ENCODE peak calls at places on chromosomes 1 and 21, in ten cellular contexts. M, E, L, O, T, R, Q, H, Y and F are unnamed samples.

GRCh38 chr1:229594227-229595008 is 31.5 kb downstream of the TAF5L start:
- DNase-seq in M (no peak), E (no peak), L (no peak), O (no peak), T (no peak), R (no peak), Q (no peak), H (no peak), Y (no peak), F (no peak)

GRCh38 chr1:224498574-224499170 is 64.1 kb upstream of the WDR26 start:
- DNase-seq in M (no peak), E (peak), L (peak), O (peak), T (no peak), R (no peak), Q (no peak), H (peak), Y (no peak), F (no peak)

GRCh38 chr1:202274611-202275010 is 67.1 kb downstream of the UBE2T start:
- DNase-seq in M (no peak), E (peak), L (peak), O (no peak), T (no peak), R (no peak), Q (no peak), H (peak), Y (no peak), F (no peak)

GRCh38 chr21:34522284-34522683 is 10.3 kb upstream of the KCNE1 start:
- DNase-seq in M (no peak), E (no peak), L (no peak), O (no peak), T (no peak), R (no peak), Q (no peak), H (no peak), Y (no peak), F (no peak)

GRCh38 chr1:16915627-16915973 is 6.1 kb upstream of the CROCC start:
- DNase-seq in M (no peak), E (no peak), L (peak), O (no peak), T (no peak), R (peak), Q (no peak), H (no peak), Y (no peak), F (no peak)

GRCh38 chr1:156998840-156999239 is 46.7 kb downstream of the ARHGEF11 start:
- DNase-seq in M (no peak), E (no peak), L (no peak), O (no peak), T (no peak), R (no peak), Q (no peak), H (no peak), Y (no peak), F (no peak)

GRCh38 chr21:42309753-42310213 is 5.4 kb downstream of the TFF3 start:
- DNase-seq in M (no peak), E (peak), L (peak), O (no peak), T (no peak), R (peak), Q (no peak), H (peak), Y (peak), F (peak)

GRCh38 chr1:29439615-29440014 is 203.3 kb downstream of the PTPRU start:
- DNase-seq in M (no peak), E (no peak), L (no peak), O (no peak), T (no peak), R (no peak), Q (no peak), H (no peak), Y (no peak), F (no peak)

GRCh38 chr1:11455925-11456580 is 22.9 kb upstream of the DISP3 start:
- DNase-seq in M (no peak), E (no peak), L (no peak), O (no peak), T (no peak), R (no peak), Q (no peak), H (no peak), Y (no peak), F (no peak)

GRCh38 chr1:62687421-62687902 is 724 bp downstream of the DOCK7 start:
- DNase-seq in M (no peak), E (peak), L (no peak), O (peak), T (no peak), R (peak), Q (peak), H (peak), Y (peak), F (peak)

GRCh38 chr1:36948147-36948546 is 86.2 kb downstream of the GRIK3 start:
- DNase-seq in M (no peak), E (no peak), L (no peak), O (no peak), T (no peak), R (no peak), Q (no peak), H (no peak), Y (no peak), F (no peak)

GRCh38 chr1:87115317-87115885 is 201.0 kb downstream of the HS2ST1 start:
- DNase-seq in M (no peak), E (peak), L (no peak), O (peak), T (no peak), R (no peak), Q (no peak), H (no peak), Y (no peak), F (no peak)

GRCh38 chr1:73765551-73766233 is 432.3 kb downstream of the LRRIQ3 start:
- DNase-seq in M (no peak), E (no peak), L (no peak), O (no peak), T (no peak), R (no peak), Q (no peak), H (no peak), Y (no peak), F (no peak)

GRCh38 chr1:75174031-75174760 is 40.0 kb downstream of the LHX8 start:
- DNase-seq in M (no peak), E (no peak), L (no peak), O (no peak), T (no peak), R (no peak), Q (no peak), H (no peak), Y (no peak), F (no peak)

GRCh38 chr1:238517710-238518109 is 627.0 kb upstream of the ZP4 start:
- DNase-seq in M (no peak), E (no peak), L (no peak), O (no peak), T (no peak), R (no peak), Q (no peak), H (no peak), Y (no peak), F (no peak)

GRCh38 chr1:198678301-198678836 is 39.5 kb downstream of the PTPRC start:
- DNase-seq in M (no peak), E (no peak), L (no peak), O (peak), T (no peak), R (no peak), Q (no peak), H (no peak), Y (no peak), F (peak)

GRCh38 chr1:204712718-204713430 is 27.3 kb upstream of the LRRN2 start:
- DNase-seq in M (no peak), E (no peak), L (no peak), O (no peak), T (no peak), R (no peak), Q (no peak), H (no peak), Y (no peak), F (no peak)

DNA sequence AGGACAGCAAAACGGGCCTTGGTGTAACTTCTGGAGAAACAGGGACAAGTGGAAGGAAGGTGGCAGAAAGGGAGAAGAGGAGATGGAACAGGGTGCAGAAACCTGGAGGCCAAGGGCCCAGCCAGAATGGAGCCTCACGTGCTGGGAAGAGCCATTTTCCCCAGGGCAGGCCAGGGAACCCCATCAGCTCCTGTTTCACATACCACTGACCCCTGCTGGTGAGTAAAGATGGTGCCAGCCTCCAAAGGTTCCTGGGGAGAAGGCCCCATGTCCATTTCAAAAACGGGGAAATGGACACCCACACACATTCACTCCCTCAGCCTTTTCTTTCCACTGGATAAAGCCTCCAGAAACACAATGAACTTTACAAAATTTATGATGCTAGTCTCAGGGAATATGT is 57.6 kb upstream of the JUN start:
- DNase-seq in M (no peak), E (no peak), L (peak), O (no peak), T (no peak), R (no peak), Q (no peak), H (no peak), Y (no peak), F (no peak)
- H3K27ac ChIP-seq in M (no peak), E (no peak), L (no peak), O (no peak), T (no peak), R (no peak), Q (no peak), H (no peak), Y (no peak), F (no peak)

GRCh38 chr1:6441586-6441985 is 17.0 kb downstream of the ESPN start:
- DNase-seq in M (no peak), E (no peak), L (no peak), O (no peak), T (no peak), R (peak), Q (no peak), H (no peak), Y (no peak), F (no peak)

GRCh38 chr1:6443339-6444115 is 19.0 kb downstream of the ESPN start:
- DNase-seq in M (no peak), E (no peak), L (no peak), O (no peak), T (no peak), R (no peak), Q (no peak), H (no peak), Y (no peak), F (no peak)

GRCh38 chr1:6445062-6445763 is 20.6 kb downstream of the ESPN start:
- DNase-seq in M (no peak), E (peak), L (peak), O (peak), T (no peak), R (peak), Q (peak), H (peak), Y (peak), F (peak)

GRCh38 chr1:6446665-6447015 is 19.3 kb downstream of the TNFRSF25 start:
- DNase-seq in M (no peak), E (no peak), L (no peak), O (no peak), T (no peak), R (peak), Q (no peak), H (no peak), Y (no peak), F (no peak)

GRCh38 chr1:6444377-6444776 is 19.8 kb downstream of the ESPN start:
- DNase-seq in M (no peak), E (no peak), L (no peak), O (no peak), T (no peak), R (peak), Q (no peak), H (no peak), Y (no peak), F (no peak)
- TF ChIP-seq CTCF in M (no peak), E (no peak), L (no peak), O (no peak), T (no peak), R (no peak), Q (no peak), H (no peak), Y (no peak), F (no peak)

DNA sequence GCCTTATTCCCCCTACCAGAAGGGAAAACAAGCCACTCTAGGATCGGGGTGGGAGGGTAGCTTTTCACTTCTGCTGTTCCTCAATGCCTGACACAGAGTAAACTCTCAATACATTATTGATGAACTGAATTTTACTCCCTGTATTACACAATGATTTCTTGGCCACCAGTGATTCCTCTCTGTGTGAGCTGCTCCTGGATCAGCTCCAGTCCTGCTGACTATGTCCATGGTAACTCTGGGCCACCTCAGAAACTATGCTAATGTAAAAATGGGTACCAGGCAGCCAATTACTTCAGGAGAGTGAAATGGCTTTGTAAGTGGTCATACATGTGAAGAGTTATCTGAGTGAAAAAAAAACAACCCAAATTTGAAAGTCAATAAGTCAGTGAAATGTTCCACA is 311.1 kb downstream of the KCNH1 start:
- DNase-seq in M (no peak), E (no peak), L (no peak), O (no peak), T (no peak), R (no peak), Q (no peak), H (no peak), Y (no peak), F (no peak)
- H3K27ac ChIP-seq in M (no peak), E (no peak), L (no peak), O (no peak), T (no peak), R (no peak), Q (no peak), H (no peak), Y (no peak), F (no peak)

GRCh38 chr1:15526490-15527339 is at the start of gene DNAJC16:
- DNase-seq in M (peak), E (peak), L (peak), O (peak), T (peak), R (peak), Q (peak), H (peak), Y (peak), F (peak)
- TF ChIP-seq CTCF in M (no peak), E (peak), L (peak), O (no peak), T (peak), R (no peak), Q (no peak), H (peak), Y (peak), F (no peak)

GRCh38 chr1:54337928-54338327 is 68.3 kb downstream of the SSBP3 start:
- DNase-seq in M (no peak), E (peak), L (no peak), O (no peak), T (no peak), R (no peak), Q (no peak), H (no peak), Y (no peak), F (no peak)

GRCh38 chr1:54335396-54336056 is 70.7 kb downstream of the SSBP3 start:
- DNase-seq in M (peak), E (peak), L (no peak), O (peak), T (no peak), R (no peak), Q (peak), H (peak), Y (no peak), F (no peak)

GRCh38 chr1:54336121-54336520 is 70.1 kb downstream of the SSBP3 start:
- DNase-seq in M (no peak), E (no peak), L (no peak), O (no peak), T (no peak), R (no peak), Q (no peak), H (no peak), Y (no peak), F (no peak)

GRCh38 chr1:54338479-54338878 is 67.7 kb downstream of the SSBP3 start:
- DNase-seq in M (no peak), E (peak), L (no peak), O (no peak), T (no peak), R (no peak), Q (no peak), H (no peak), Y (no peak), F (no peak)

GRCh38 chr1:54337034-54337433 is 69.2 kb downstream of the SSBP3 start:
- DNase-seq in M (no peak), E (no peak), L (no peak), O (no peak), T (no peak), R (no peak), Q (no peak), H (no peak), Y (no peak), F (no peak)
- H3K27ac ChIP-seq in M (no peak), E (peak), L (peak), O (no peak), T (no peak), R (no peak), Q (no peak), H (peak), Y (peak), F (no peak)

GRCh38 chr1:41700986-41701535 is 216.6 kb upstream of the EDN2 start:
- DNase-seq in M (no peak), E (no peak), L (no peak), O (no peak), T (no peak), R (no peak), Q (no peak), H (no peak), Y (no peak), F (no peak)

GRCh38 chr1:41698916-41699860 is 214.7 kb upstream of the EDN2 start:
- DNase-seq in M (no peak), E (peak), L (no peak), O (no peak), T (no peak), R (peak), Q (no peak), H (no peak), Y (no peak), F (no peak)

GRCh38 chr1:41704189-41704588 is 214.5 kb downstream of the HIVEP3 start:
- DNase-seq in M (no peak), E (no peak), L (no peak), O (no peak), T (no peak), R (peak), Q (no peak), H (no peak), Y (no peak), F (no peak)

GRCh38 chr1:41699861-41700248 is 215.4 kb upstream of the EDN2 start:
- DNase-seq in M (no peak), E (no peak), L (no peak), O (no peak), T (no peak), R (no peak), Q (no peak), H (no peak), Y (no peak), F (no peak)

DNA sequence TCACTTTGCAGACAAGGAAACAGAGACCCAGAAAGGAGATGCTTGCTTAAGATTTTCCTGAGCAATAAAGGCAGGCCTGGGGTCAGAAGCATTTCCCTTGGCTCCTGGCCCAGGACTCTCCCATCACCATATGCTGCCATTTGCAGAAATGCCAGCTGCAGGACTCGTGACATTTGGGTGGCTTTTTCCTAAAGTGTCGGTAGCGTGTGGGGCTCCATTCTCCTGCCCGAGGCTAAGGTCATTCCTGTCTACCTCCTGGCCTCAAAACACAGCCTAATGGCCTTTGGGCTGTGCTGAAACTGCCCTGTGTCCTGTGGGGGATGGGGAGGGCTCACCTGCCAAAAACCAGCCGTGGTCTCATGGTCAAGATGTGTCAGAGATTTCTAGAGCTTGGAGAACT is 216.1 kb upstream of the EDN2 start:
- DNase-seq in M (no peak), E (no peak), L (no peak), O (no peak), T (no peak), R (no peak), Q (no peak), H (no peak), Y (no peak), F (no peak)
- TF ChIP-seq CTCF in M (no peak), E (no peak), L (no peak), O (no peak), T (no peak), R (no peak), Q (no peak), H (no peak), Y (no peak), F (no peak)

GRCh38 chr1:107434379-107434728 is 293.5 kb downstream of the NTNG1 start:
- DNase-seq in M (no peak), E (no peak), L (no peak), O (no peak), T (no peak), R (no peak), Q (no peak), H (no peak), Y (no peak), F (no peak)
- H3K27ac ChIP-seq in M (no peak), E (no peak), L (no peak), O (no peak), T (no peak), R (no peak), Q (no peak), H (no peak), Y (no peak), F (no peak)